ENCODE peak calls at places on chromosomes 4 and X, in five cellular contexts. One of them, this sample, is unnamed.

GRCh38 chr4:190020790-190021717 is 6.0 kb downstream of the FRG2 start:
- DNase-seq in tibial nerve: no peak
- DNase-seq in HCT116: no peak
- DNase-seq in erythroblast: no peak
- DNase-seq in esophagus squamous epithelium: no peak
- DNase-seq in this sample: no peak

GRCh38 chrX:20139966-20140365 is 1.7 kb downstream of the EIF1AX start:
- DNase-seq in HCT116: no peak
- DNase-seq in erythroblast: peak
- DNase-seq in tibial nerve: no peak
- DNase-seq in esophagus squamous epithelium: no peak
- DNase-seq in this sample: no peak

GRCh38 chr4:17578482-17578891 is 1.5 kb downstream of the LAP3 start:
- DNase-seq in tibial nerve: peak
- DNase-seq in esophagus squamous epithelium: no peak
- DNase-seq in erythroblast: peak
- DNase-seq in HCT116: no peak
- DNase-seq in this sample: no peak

GRCh38 chr4:74314329-74314728 is 6.1 kb downstream of the EPGN start:
- DNase-seq in HCT116: no peak
- DNase-seq in erythroblast: no peak
- DNase-seq in esophagus squamous epithelium: no peak
- DNase-seq in tibial nerve: no peak
- DNase-seq in this sample: no peak

GRCh38 chrX:71103110-71103983 is 3.2 kb downstream of the CXorf65 start:
- DNase-seq in esophagus squamous epithelium: no peak
- DNase-seq in tibial nerve: no peak
- DNase-seq in erythroblast: peak
- DNase-seq in HCT116: no peak
- DNase-seq in this sample: no peak

GRCh38 chr4:111208970-111209369 is 586.1 kb upstream of the PITX2 start:
- DNase-seq in erythroblast: no peak
- DNase-seq in esophagus squamous epithelium: no peak
- DNase-seq in tibial nerve: no peak
- DNase-seq in HCT116: no peak
- DNase-seq in this sample: no peak

GRCh38 chrX:71664889-71665491 is 2.4 kb upstream of the LOC101059915 start:
- DNase-seq in erythroblast: no peak
- DNase-seq in tibial nerve: no peak
- DNase-seq in HCT116: no peak
- DNase-seq in esophagus squamous epithelium: no peak
- DNase-seq in this sample: no peak

GRCh38 chr4:123632646-123633045 is 236.1 kb downstream of the SPRY1 start:
- DNase-seq in erythroblast: no peak
- DNase-seq in HCT116: no peak
- DNase-seq in esophagus squamous epithelium: no peak
- DNase-seq in tibial nerve: no peak
- DNase-seq in this sample: no peak

GRCh38 chr4:25757452-25757851 is 101.8 kb downstream of the SLC34A2 start:
- DNase-seq in HCT116: no peak
- DNase-seq in tibial nerve: no peak
- DNase-seq in erythroblast: no peak
- DNase-seq in esophagus squamous epithelium: no peak
- DNase-seq in this sample: no peak

GRCh38 chr4:156242390-156242789 is 288.7 kb upstream of the CTSO start:
- DNase-seq in HCT116: no peak
- DNase-seq in erythroblast: no peak
- DNase-seq in esophagus squamous epithelium: no peak
- DNase-seq in tibial nerve: no peak
- DNase-seq in this sample: no peak

GRCh38 chrX:71541546-71542022 is 8.7 kb downstream of the OGT start:
- DNase-seq in esophagus squamous epithelium: no peak
- DNase-seq in HCT116: no peak
- DNase-seq in tibial nerve: no peak
- DNase-seq in erythroblast: peak
- DNase-seq in this sample: no peak

DNA sequence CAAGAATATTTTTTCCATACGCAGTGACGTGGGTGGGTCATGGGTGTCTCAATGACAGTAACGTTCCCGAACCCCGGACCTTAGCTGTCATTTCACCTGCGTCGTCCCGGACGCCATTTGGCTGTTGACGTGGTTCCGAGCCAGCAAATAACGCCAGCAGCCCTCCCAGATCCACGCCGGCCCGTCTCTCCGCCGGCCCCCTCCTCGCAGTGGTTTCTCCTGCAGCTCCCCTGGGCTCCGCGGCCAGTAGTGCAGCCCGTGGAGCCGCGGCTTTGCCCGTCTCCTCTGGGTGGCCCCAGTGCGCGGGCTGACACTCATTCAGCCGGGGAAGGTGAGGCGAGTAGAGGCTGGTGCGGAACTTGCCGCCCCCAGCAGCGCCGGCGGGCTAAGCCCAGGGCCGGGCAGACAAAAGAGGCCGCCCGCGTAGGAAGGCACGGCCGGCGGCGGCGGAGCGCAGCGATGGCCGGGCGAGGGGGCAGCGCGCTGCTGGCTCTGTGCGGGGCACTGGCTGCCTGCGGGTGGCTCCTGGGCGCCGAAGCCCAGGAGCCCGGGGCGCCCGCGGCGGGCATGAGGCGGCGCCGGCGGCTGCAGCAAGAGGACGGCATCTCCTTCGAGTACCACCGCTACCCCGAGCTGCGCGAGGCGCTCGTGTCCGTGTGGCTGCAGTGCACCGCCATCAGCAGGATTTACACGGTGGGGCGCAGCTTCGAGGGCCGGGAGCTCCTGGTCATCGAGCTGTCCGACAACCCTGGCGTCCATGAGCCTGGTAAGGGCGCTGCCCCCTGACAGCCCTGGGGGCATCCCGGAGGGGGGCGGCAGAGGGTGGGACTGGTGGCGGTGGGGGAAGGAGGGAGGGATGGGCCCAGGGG is at the start of gene CPE:
- DNase-seq in erythroblast: peak
- DNase-seq in HCT116: peak
- DNase-seq in esophagus squamous epithelium: no peak
- DNase-seq in tibial nerve: peak
- DNase-seq in this sample: peak
- TF ChIP-seq POLR2A in erythroblast: no peak
- TF ChIP-seq POLR2A in HCT116: peak
- TF ChIP-seq POLR2A in esophagus squamous epithelium: peak
- TF ChIP-seq POLR2A in tibial nerve: peak
- TF ChIP-seq POLR2A in this sample: peak

DNA sequence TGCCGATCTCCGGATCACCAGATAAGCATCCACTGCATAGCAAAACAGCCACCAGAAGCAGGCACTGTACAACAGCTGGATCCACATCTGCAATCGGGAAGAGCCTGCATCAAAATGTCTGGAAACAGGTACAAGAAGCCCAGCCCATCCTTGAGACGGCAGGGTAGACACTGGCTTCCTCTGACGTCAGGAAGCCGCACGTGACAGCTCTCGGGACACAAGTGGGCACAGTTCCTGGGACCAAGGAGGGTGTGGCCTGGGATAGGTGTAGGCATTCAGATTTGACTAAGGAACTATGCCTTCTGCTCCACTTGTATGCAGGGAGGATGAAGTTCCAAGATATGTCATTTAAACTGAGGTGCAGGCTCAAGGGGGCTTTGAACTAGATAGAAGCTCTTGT is 6.3 kb downstream of the GPR143 start:
- DNase-seq in erythroblast: no peak
- DNase-seq in HCT116: peak
- DNase-seq in esophagus squamous epithelium: no peak
- DNase-seq in tibial nerve: no peak
- DNase-seq in this sample: no peak
- TF ChIP-seq POLR2A in erythroblast: no peak
- TF ChIP-seq POLR2A in HCT116: no peak
- TF ChIP-seq POLR2A in esophagus squamous epithelium: no peak
- TF ChIP-seq POLR2A in tibial nerve: no peak
- TF ChIP-seq POLR2A in this sample: no peak

GRCh38 chrX:79162076-79162475 is 17.6 kb downstream of the GPR174 start:
- DNase-seq in HCT116: no peak
- DNase-seq in esophagus squamous epithelium: no peak
- DNase-seq in erythroblast: no peak
- DNase-seq in tibial nerve: no peak
- DNase-seq in this sample: no peak
- TF ChIP-seq POLR2A in HCT116: no peak
- TF ChIP-seq POLR2A in esophagus squamous epithelium: no peak
- TF ChIP-seq POLR2A in erythroblast: no peak
- TF ChIP-seq POLR2A in tibial nerve: no peak
- TF ChIP-seq POLR2A in this sample: no peak

GRCh38 chr4:23889814-23890269 is at the start of gene PPARGC1A:
- DNase-seq in HCT116: no peak
- DNase-seq in erythroblast: no peak
- DNase-seq in esophagus squamous epithelium: no peak
- DNase-seq in tibial nerve: peak
- DNase-seq in this sample: no peak
- TF ChIP-seq POLR2A in HCT116: no peak
- TF ChIP-seq POLR2A in erythroblast: no peak
- TF ChIP-seq POLR2A in esophagus squamous epithelium: no peak
- TF ChIP-seq POLR2A in tibial nerve: no peak
- TF ChIP-seq POLR2A in this sample: no peak

DNA sequence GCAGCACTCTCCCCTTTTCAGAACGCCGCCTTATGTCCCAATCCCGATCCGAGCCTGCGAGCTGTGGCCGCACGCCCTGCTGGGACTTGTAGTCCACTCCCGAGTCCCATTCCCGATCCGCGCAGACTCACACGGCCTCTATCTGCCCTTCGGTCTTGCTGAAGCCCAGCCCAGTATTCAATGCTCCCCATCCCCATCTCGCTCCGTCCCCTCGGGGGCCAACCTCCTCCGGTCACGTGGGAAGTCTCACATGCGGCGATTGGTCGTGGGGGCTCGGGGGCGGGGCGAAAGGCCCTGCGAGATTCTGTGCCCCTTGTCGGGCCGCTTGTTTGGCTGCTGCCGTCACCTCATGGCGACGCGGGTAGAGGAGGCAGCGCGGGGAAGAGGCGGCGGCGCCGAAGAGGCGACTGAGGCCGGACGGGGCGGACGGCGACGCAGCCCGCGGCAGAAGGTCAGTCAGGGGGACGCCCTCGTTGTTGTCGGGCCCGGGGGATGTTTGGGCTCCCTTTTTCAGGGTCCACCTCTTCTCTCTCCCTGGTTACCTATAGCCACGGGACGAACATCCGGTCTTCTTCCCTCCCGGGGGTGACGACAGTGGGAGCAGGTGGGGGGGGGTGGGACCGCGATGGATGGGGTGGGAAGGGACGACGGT is at the start of gene TXLNG:
- DNase-seq in tibial nerve: peak
- DNase-seq in HCT116: peak
- DNase-seq in erythroblast: peak
- DNase-seq in esophagus squamous epithelium: peak
- DNase-seq in this sample: peak
- TF ChIP-seq POLR2A in tibial nerve: peak
- TF ChIP-seq POLR2A in HCT116: peak
- TF ChIP-seq POLR2A in erythroblast: peak
- TF ChIP-seq POLR2A in esophagus squamous epithelium: peak
- TF ChIP-seq POLR2A in this sample: peak

GRCh38 chr4:88730811-88731210 is 33.2 kb upstream of the NAP1L5 start:
- DNase-seq in erythroblast: no peak
- DNase-seq in HCT116: no peak
- DNase-seq in tibial nerve: no peak
- DNase-seq in esophagus squamous epithelium: no peak
- DNase-seq in this sample: no peak
- TF ChIP-seq POLR2A in erythroblast: no peak
- TF ChIP-seq POLR2A in HCT116: no peak
- TF ChIP-seq POLR2A in tibial nerve: no peak
- TF ChIP-seq POLR2A in esophagus squamous epithelium: no peak
- TF ChIP-seq POLR2A in this sample: no peak

GRCh38 chr4:80007745-80008149 is 65.3 kb downstream of the ANTXR2 start:
- DNase-seq in esophagus squamous epithelium: no peak
- DNase-seq in tibial nerve: no peak
- DNase-seq in HCT116: no peak
- DNase-seq in erythroblast: peak
- DNase-seq in this sample: no peak
- TF ChIP-seq POLR2A in esophagus squamous epithelium: no peak
- TF ChIP-seq POLR2A in tibial nerve: no peak
- TF ChIP-seq POLR2A in HCT116: no peak
- TF ChIP-seq POLR2A in erythroblast: no peak
- TF ChIP-seq POLR2A in this sample: no peak

DNA sequence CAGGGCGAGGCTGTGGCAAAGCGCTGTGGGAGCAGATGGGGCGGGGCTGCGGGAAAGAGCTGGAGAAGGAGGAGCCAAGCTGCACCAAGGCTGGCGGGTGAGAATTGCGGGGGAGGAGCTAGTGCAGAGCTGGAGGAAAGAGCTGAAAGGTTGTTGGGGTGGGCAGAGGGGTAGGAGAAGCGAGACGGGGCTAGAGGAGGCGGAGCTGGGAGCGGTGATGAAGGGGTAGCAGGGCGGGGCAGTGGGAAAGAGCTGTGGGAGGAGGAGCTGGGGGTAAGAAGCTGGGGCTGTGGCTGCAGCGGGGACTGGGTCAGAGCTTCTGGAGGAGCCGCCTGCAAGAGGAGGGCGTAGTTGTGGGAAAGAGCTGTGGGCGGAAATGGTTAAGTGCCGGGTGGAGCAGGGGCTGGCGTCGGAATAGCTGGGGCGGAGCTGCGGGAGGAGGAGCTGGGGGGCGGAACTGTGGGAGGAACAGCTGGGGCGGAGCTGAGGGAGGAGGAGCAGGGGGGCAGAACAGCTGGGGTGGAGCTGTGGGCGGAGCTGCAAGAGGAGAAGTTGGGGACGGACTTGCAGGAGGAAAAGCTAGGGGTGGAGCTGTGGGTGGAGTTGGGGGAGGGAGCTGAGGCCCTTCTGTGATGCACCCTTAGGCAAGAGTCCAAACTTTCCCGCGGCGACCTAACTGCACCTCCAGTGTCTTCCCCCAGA is 1.9 kb upstream of the EOLA2 start:
- DNase-seq in tibial nerve: peak
- DNase-seq in HCT116: peak
- DNase-seq in esophagus squamous epithelium: peak
- DNase-seq in erythroblast: peak
- DNase-seq in this sample: peak
- TF ChIP-seq POLR2A in tibial nerve: no peak
- TF ChIP-seq POLR2A in HCT116: no peak
- TF ChIP-seq POLR2A in esophagus squamous epithelium: peak
- TF ChIP-seq POLR2A in erythroblast: peak
- TF ChIP-seq POLR2A in this sample: peak